ENCODE peak calls at places on chromosome 1, in eight cellular contexts. T, Z, X, A, C, R, B and V are unnamed samples.

GRCh38 chr1:32898958-32899357 is 2.2 kb downstream of the TMEM54 start:
- DNase-seq in T (no peak), Z (no peak), X (no peak), A (no peak), C (no peak), R (no peak), B (no peak), V (no peak)

GRCh38 chr1:57966751-57967406 is 543.0 kb upstream of the DAB1 start:
- DNase-seq in T (no peak), Z (no peak), X (no peak), A (peak), C (peak), R (no peak), B (no peak), V (no peak)

GRCh38 chr1:8987881-8988617 is 38.2 kb downstream of the SLC2A7 start:
- DNase-seq in T (peak), Z (peak), X (peak), A (peak), C (peak), R (no peak), B (peak), V (no peak)

GRCh38 chr1:162689745-162690671 is 57.7 kb downstream of the DDR2 start:
- DNase-seq in T (no peak), Z (no peak), X (no peak), A (peak), C (peak), R (no peak), B (no peak), V (no peak)

GRCh38 chr1:47795102-47795501 is 202.1 kb downstream of the TRABD2B start:
- DNase-seq in T (no peak), Z (no peak), X (no peak), A (no peak), C (no peak), R (no peak), B (no peak), V (no peak)

GRCh38 chr1:23224721-23225648 is 7.7 kb upstream of the HTR1D start:
- DNase-seq in T (peak), Z (no peak), X (no peak), A (peak), C (peak), R (no peak), B (no peak), V (no peak)

GRCh38 chr1:78275906-78276690 is 214.7 kb upstream of the PTGFR start:
- DNase-seq in T (no peak), Z (no peak), X (no peak), A (peak), C (no peak), R (no peak), B (no peak), V (no peak)

GRCh38 chr1:203551550-203551949 is 57.6 kb downstream of the OPTC start:
- DNase-seq in T (no peak), Z (no peak), X (no peak), A (peak), C (no peak), R (no peak), B (no peak), V (peak)

GRCh38 chr1:239856067-239856466 is 235.6 kb upstream of the FMN2 start:
- DNase-seq in T (no peak), Z (no peak), X (no peak), A (no peak), C (no peak), R (no peak), B (no peak), V (no peak)

GRCh38 chr1:63843010-63843409 is 69.2 kb downstream of the ROR1 start:
- DNase-seq in T (no peak), Z (no peak), X (no peak), A (no peak), C (no peak), R (no peak), B (no peak), V (no peak)

GRCh38 chr1:35532497-35533226 is 24.5 kb downstream of the KIAA0319L start:
- DNase-seq in T (no peak), Z (no peak), X (no peak), A (peak), C (no peak), R (no peak), B (no peak), V (no peak)

GRCh38 chr1:224513787-224514209 is 79.2 kb upstream of the WDR26 start:
- DNase-seq in T (no peak), Z (peak), X (peak), A (peak), C (peak), R (peak), B (peak), V (peak)

GRCh38 chr1:10629091-10629815 is 154.5 kb downstream of the PEX14 start:
- DNase-seq in T (no peak), Z (no peak), X (no peak), A (no peak), C (no peak), R (no peak), B (no peak), V (no peak)

GRCh38 chr1:174998569-174999215 is 1.1 kb upstream of the CACYBP start:
- DNase-seq in T (no peak), Z (no peak), X (peak), A (peak), C (peak), R (no peak), B (no peak), V (peak)

GRCh38 chr1:35565742-35566133 is 7.4 kb upstream of the TFAP2E start:
- DNase-seq in T (no peak), Z (no peak), X (no peak), A (no peak), C (no peak), R (no peak), B (no peak), V (no peak)

GRCh38 chr1:160681067-160681890 is 30.3 kb downstream of the CD48 start:
- DNase-seq in T (no peak), Z (no peak), X (peak), A (peak), C (peak), R (no peak), B (no peak), V (no peak)

GRCh38 chr1:109790735-109791494 is 27.2 kb upstream of the EPS8L3 start:
- DNase-seq in T (no peak), Z (peak), X (peak), A (peak), C (peak), R (no peak), B (peak), V (no peak)

GRCh38 chr1:197801111-197801482 is 25.8 kb upstream of the DENND1B start:
- DNase-seq in T (no peak), Z (no peak), X (no peak), A (no peak), C (no peak), R (no peak), B (no peak), V (no peak)